ENCODE peak calls at places on chromosome 9, in eight cellular contexts. A is amniotic stem cell; K is AG09309; V is fibroblast of pulmonary artery; U is activated CD8-positive, alpha-beta T cell treated with anti-CD3 and anti-CD28 coated beads for 36 hours; D is GM19239; S is effector CD4-positive, alpha-beta T cell; X is stimulated activated CD8-positive, alpha-beta memory T cell treated with anti-CD3 and anti-CD28 coated beads, Interleukin-2, amount 100 ng/mL, for 1 hour. Q is an unnamed sample.

GRCh38 chr9:37989632-37990155 is 79.3 kb downstream of the SHB start:
- DNase-seq in K (no peak), U (no peak), X (no peak), S (no peak), V (no peak), D (no peak), A (no peak), Q (no peak)

GRCh38 chr9:4820172-4820571 is 27.4 kb downstream of the RCL1 start:
- DNase-seq in U (no peak), A (no peak), V (no peak), S (no peak), K (no peak), X (no peak), D (no peak), Q (no peak)

GRCh38 chr9:98019098-98019497 is 36.0 kb downstream of the ANP32B start:
- DNase-seq in U (no peak), A (no peak), D (no peak), K (no peak), S (no peak), X (no peak), V (no peak), Q (no peak)

GRCh38 chr9:95197692-95198271 is 119.7 kb downstream of the FANCC start:
- DNase-seq in U (no peak), D (no peak), A (no peak), V (peak; percentile 45), X (no peak), S (no peak), K (no peak), Q (peak; percentile 34)

GRCh38 chr9:17422994-17423680 is 155.7 kb upstream of the SH3GL2 start:
- DNase-seq in U (no peak), S (no peak), K (no peak), D (no peak), X (no peak), A (no peak), V (no peak), Q (no peak)

GRCh38 chr9:106526805-106527204 is 336.2 kb upstream of the ZNF462 start:
- DNase-seq in V (no peak), U (no peak), D (no peak), S (no peak), K (no peak), A (no peak), X (no peak), Q (no peak)

GRCh38 chr9:73810585-73811215 is 659.0 kb downstream of the ANXA1 start:
- DNase-seq in S (no peak), D (no peak), X (no peak), A (no peak), V (peak; percentile 75), U (no peak), K (no peak), Q (no peak)

GRCh38 chr9:127346584-127346983 is 50.4 kb upstream of the SLC2A8 start:
- DNase-seq in S (no peak), X (no peak), A (no peak), V (no peak), K (no peak), U (no peak), D (no peak), Q (no peak)

GRCh38 chr9:95425910-95426551 is 90.7 kb downstream of the PTCH1 start:
- DNase-seq in D (no peak), V (peak; percentile 16), U (peak; percentile 21), A (no peak), S (no peak), K (no peak), X (no peak), Q (no peak)

GRCh38 chr9:120935383-120935857 is 8.8 kb upstream of the TRAF1 start:
- DNase-seq in A (peak; percentile 67), X (no peak), D (no peak), K (peak; percentile 80), U (no peak), V (peak; percentile 98), S (no peak), Q (peak; percentile 58)

GRCh38 chr9:93218671-93219420 is 34.9 kb downstream of the WNK2 start:
- DNase-seq in V (no peak), D (no peak), K (no peak), U (no peak), A (no peak), S (no peak), X (no peak), Q (no peak)

GRCh38 chr9:2623046-2623865 is 1.7 kb downstream of the VLDLR start:
- DNase-seq in D (no peak), U (peak; percentile 26), A (no peak), S (no peak), X (no peak), K (no peak), V (peak; percentile 62), Q (no peak)

GRCh38 chr9:69003051-69003450 is 10.9 kb downstream of the PRKACG start:
- DNase-seq in X (no peak), A (no peak), K (no peak), D (no peak), V (no peak), S (no peak), U (no peak), Q (no peak)

GRCh38 chr9:100602302-100602930 is 24.5 kb downstream of the CAVIN4 start:
- DNase-seq in K (no peak), X (no peak), D (no peak), A (no peak), V (peak; percentile 70), S (no peak), U (no peak), Q (no peak)

GRCh38 chr9:85541876-85542275 is 199.9 kb downstream of the AGTPBP1 start:
- DNase-seq in U (no peak), A (no peak), X (no peak), V (no peak), K (no peak), D (no peak), S (no peak), Q (no peak)

GRCh38 chr9:77237896-77238295 is 60.6 kb downstream of the VPS13A start:
- DNase-seq in A (no peak), X (no peak), U (no peak), S (no peak), V (no peak), D (no peak), K (no peak), Q (no peak)

GRCh38 chr9:11933926-11934325 is 759.3 kb upstream of the TYRP1 start:
- DNase-seq in D (no peak), S (no peak), K (no peak), A (no peak), X (no peak), U (no peak), V (peak; percentile 66), Q (peak; percentile 10)

GRCh38 chr9:136784249-136784996 is 6.7 kb upstream of the TMEM141 start:
- DNase-seq in X (no peak), A (no peak), D (no peak), S (no peak), V (no peak), U (peak; percentile 43), K (no peak), Q (no peak)

GRCh38 chr9:33159058-33159759 is 7.9 kb downstream of the B4GALT1 start:
- DNase-seq in D (no peak), K (no peak), A (no peak), S (peak; percentile 25), U (peak; percentile 65), X (no peak), V (peak; percentile 80), Q (no peak)

GRCh38 chr9:131475111-131475955 is 27.4 kb upstream of the POMT1 start:
- DNase-seq in K (no peak), A (no peak), V (no peak), S (no peak), D (no peak), U (no peak), X (no peak), Q (no peak)

GRCh38 chr9:89592201-89592815 is 12.5 kb upstream of the GADD45G start:
- DNase-seq in X (no peak), S (no peak), D (no peak), K (no peak), A (no peak), V (no peak), U (no peak), Q (no peak)

GRCh38 chr9:84926793-84927192 is 257.3 kb downstream of the NTRK2 start:
- DNase-seq in X (no peak), D (no peak), S (no peak), A (no peak), K (no peak), V (no peak), U (no peak), Q (no peak)

GRCh38 chr9:127910613-127911205 is 6.1 kb downstream of the ST6GALNAC4 start:
- DNase-seq in X (no peak), K (no peak), U (no peak), S (no peak), D (no peak), A (no peak), V (peak; percentile 34), Q (no peak)

GRCh38 chr9:136564379-136564988 is 18.6 kb upstream of the NOTCH1 start:
- DNase-seq in A (no peak), D (peak; percentile 81), U (no peak), V (peak; percentile 80), K (no peak), S (no peak), X (no peak), Q (no peak)

GRCh38 chr9:112132356-112132755 is 42.7 kb downstream of the SUSD1 start:
- DNase-seq in K (no peak), V (no peak), X (no peak), U (no peak), S (no peak), D (no peak), A (no peak), Q (no peak)

Q was measured in GM04503.